ENCODE peak calls at places on chromosomes 16 and 17, in six cellular contexts. N is heart left ventricle, J is stomach, S is lower leg skin, X is sigmoid colon, D is NB4. T is an unnamed sample.

GRCh38 chr17:82392209-82392920 is 20.8 kb downstream of the UTS2R start:
- DNase-seq in D (peak), S (no peak), X (no peak), N (peak), J (no peak), T (no peak)

GRCh38 chr17:79306688-79307323 is 232.2 kb downstream of the ENGASE start:
- DNase-seq in J (peak), S (no peak), N (peak), D (no peak), X (no peak), T (no peak)

GRCh38 chr16:21946889-21947635 is 6.1 kb upstream of the UQCRC2 start:
- DNase-seq in S (no peak), N (no peak), D (no peak), J (no peak), X (no peak), T (no peak)

GRCh38 chr17:62670202-62670821 is 42.8 kb downstream of the MRC2 start:
- DNase-seq in D (no peak), J (no peak), S (no peak), N (no peak), X (peak), T (no peak)

GRCh38 chr17:18988546-18989173 is 15.9 kb downstream of the FAM83G start:
- DNase-seq in J (peak), N (no peak), S (no peak), X (no peak), D (no peak), T (no peak)

GRCh38 chr17:17440938-17441730 is 35.7 kb upstream of the MED9 start:
- DNase-seq in D (no peak), N (no peak), X (no peak), J (no peak), S (peak), T (no peak)

GRCh38 chr16:770411-770810 is 9.9 kb downstream of the MSLN start:
- DNase-seq in D (no peak), J (no peak), X (no peak), S (no peak), N (no peak), T (no peak)

GRCh38 chr16:19690196-19690595 is 27.8 kb downstream of the KNOP1 start:
- DNase-seq in J (no peak), N (no peak), D (no peak), S (no peak), X (no peak), T (no peak)

GRCh38 chr16:88456356-88457292 is 3.5 kb downstream of the ZFPM1 start:
- DNase-seq in D (no peak), X (no peak), N (no peak), J (no peak), S (no peak), T (no peak)

GRCh38 chr16:88379694-88380040 is 3.1 kb upstream of the ZNF469 start:
- DNase-seq in N (peak), S (no peak), J (no peak), X (no peak), D (no peak), T (no peak)

GRCh38 chr16:77434365-77435239 is at the start of gene ADAMTS18:
- DNase-seq in D (no peak), X (no peak), S (no peak), N (no peak), J (no peak), T (no peak)

GRCh38 chr16:77433146-77433545 is 1.7 kb downstream of the ADAMTS18 start:
- DNase-seq in D (no peak), X (no peak), N (no peak), S (no peak), J (no peak), T (no peak)

GRCh38 chr16:77432264-77432663 is 2.6 kb downstream of the ADAMTS18 start:
- DNase-seq in N (no peak), S (no peak), X (no peak), D (no peak), J (no peak), T (no peak)

GRCh38 chr16:77435240-77435819 is 496 bp upstream of the ADAMTS18 start:
- DNase-seq in N (no peak), S (no peak), D (no peak), J (no peak), X (no peak), T (no peak)

GRCh38 chr16:77434022-77434364 is 841 bp downstream of the ADAMTS18 start:
- DNase-seq in J (no peak), D (no peak), X (no peak), S (no peak), N (no peak), T (no peak)
- H3K4me3 ChIP-seq in J (no peak), D (no peak), X (no peak), S (no peak), N (no peak), T (no peak)

DNA sequence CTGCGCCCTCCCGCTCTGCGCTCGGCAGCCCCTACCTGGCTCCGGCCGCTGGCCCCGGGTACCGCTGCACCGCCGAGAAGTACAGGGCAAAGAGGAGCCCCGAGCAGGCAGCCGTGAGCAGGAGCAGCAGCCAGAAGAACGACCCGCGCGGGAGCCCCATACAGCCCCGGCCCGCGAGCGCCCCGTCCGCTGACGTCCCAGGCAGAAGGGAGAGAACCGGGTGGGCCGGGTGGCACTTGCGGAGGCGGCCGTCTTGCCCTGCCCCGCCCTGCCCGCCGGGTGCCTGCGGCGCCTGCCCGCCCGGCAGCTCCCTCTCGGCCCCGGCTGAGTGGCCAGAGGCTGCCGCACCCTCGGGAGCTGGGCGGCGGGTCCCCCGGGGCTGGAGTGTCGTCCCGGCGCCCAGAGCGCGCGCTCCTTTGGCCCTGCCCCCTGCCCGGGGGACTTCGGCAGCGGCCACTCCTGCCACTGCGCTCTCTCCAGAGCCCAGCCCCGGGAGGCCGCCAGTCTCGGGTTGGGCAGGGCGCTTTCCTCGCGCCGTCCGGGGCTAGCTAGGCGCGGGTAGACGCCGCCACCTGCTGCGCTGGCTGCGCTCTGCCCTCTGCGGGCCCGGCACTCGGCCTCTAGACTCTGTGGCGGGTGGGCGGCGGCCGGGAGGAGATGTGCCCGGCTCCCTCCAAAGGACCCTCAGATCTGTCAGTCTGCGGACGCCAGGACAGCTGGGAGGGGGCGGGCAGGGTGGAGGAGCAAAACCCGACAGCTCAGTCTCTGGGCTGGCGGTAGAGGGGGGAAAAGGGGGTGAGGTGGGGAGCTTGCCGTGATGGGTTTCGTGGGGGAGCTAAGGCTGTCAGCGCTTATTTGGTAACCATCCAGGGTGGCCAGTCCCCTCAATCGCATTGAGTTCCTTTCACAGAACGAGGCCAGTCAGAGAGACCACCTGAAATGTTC is at the start of gene ST6GALNAC2:
- DNase-seq in N (peak), D (peak), X (peak), S (peak), J (peak), T (no peak)
- TF ChIP-seq POLR2A in N (no peak), D (no peak), X (no peak), S (no peak), J (no peak), T (peak)

GRCh38 chr16:84599528-84600202 is 18.2 kb downstream of the COTL1 start:
- DNase-seq in D (peak), S (no peak), N (peak), J (peak), X (peak), T (no peak)
- H3K4me3 ChIP-seq in D (peak), S (no peak), N (peak), J (peak), X (no peak), T (no peak)

GRCh38 chr16:55326261-55326802 is 2.3 kb downstream of the IRX6 start:
- DNase-seq in N (no peak), J (no peak), D (no peak), S (no peak), X (no peak), T (no peak)

GRCh38 chr16:55323637-55324490 is at the start of gene IRX6:
- DNase-seq in X (no peak), D (no peak), N (peak), S (peak), J (no peak), T (no peak)

GRCh38 chr16:55322327-55322726 is 1.7 kb upstream of the IRX6 start:
- DNase-seq in N (no peak), S (no peak), X (no peak), D (no peak), J (no peak), T (no peak)

GRCh38 chr16:55325458-55326109 is 1.6 kb downstream of the IRX6 start:
- DNase-seq in S (no peak), N (no peak), X (no peak), J (no peak), D (no peak), T (no peak)

GRCh38 chr16:55324491-55325447 is 766 bp downstream of the IRX6 start:
- DNase-seq in N (peak), J (no peak), S (peak), D (no peak), X (no peak), T (no peak)
- TF ChIP-seq POLR2A in N (peak), J (no peak), S (peak), D (no peak), X (no peak), T (no peak)

DNA sequence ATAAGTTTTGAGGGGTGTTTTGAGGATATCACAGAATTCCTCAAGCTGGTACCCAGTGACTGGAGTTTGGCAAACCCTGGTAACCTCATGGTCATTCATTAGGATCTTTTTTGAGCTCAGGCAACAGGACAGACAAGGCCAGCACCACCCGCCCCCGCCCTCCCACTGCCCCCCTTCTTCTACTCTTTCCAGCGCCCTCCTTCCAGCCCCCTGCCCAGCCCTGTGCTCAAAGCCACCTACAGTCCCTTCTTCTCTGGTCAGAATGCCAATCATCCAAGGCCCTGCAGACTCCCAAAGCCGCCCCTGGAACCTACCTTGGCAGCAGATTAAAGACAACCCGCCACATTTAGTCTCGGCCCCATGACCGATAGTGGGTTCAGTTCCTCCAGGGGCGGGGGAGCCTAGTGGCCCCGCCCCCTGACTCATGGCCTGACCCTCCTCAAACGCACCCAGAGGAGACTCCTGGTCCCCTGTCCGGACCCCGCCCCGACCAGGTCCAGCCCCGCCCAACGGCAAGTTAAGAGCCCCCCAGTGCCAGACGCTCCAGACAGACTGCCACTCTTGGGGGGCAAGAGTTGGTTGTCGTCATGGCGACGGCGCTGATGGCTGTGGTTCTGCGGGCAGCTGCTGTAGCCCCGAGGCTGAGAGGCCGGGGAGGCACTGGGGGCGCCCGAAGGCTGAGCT is at the start of gene NAGS:
- DNase-seq in X (no peak), J (no peak), S (no peak), D (no peak), N (no peak), T (no peak)
- H3K4me3 ChIP-seq in X (peak), J (peak), S (peak), D (no peak), N (peak), T (peak)

GRCh38 chr16:3038896-3039295 is 2.2 kb upstream of the BICDL2 start:
- DNase-seq in D (no peak), X (no peak), N (no peak), S (no peak), J (no peak), T (no peak)
- TF ChIP-seq POLR2A in D (no peak), X (no peak), N (no peak), S (no peak), J (no peak), T (no peak)

GRCh38 chr17:48611681-48612455 is 1.1 kb upstream of the HOXB7 start:
- DNase-seq in S (no peak), X (no peak), J (no peak), N (no peak), D (no peak), T (no peak)

GRCh38 chr17:48608921-48609505 is 1.8 kb downstream of the HOXB7 start:
- DNase-seq in S (no peak), D (no peak), N (no peak), J (no peak), X (no peak), T (no peak)

GRCh38 chr17:48609754-48610281 is 999 bp downstream of the HOXB7 start:
- DNase-seq in J (no peak), X (no peak), D (no peak), S (no peak), N (no peak), T (no peak)

GRCh38 chr17:48611213-48611612 is 396 bp upstream of the HOXB7 start:
- DNase-seq in X (no peak), J (no peak), D (no peak), N (no peak), S (no peak), T (no peak)

DNA sequence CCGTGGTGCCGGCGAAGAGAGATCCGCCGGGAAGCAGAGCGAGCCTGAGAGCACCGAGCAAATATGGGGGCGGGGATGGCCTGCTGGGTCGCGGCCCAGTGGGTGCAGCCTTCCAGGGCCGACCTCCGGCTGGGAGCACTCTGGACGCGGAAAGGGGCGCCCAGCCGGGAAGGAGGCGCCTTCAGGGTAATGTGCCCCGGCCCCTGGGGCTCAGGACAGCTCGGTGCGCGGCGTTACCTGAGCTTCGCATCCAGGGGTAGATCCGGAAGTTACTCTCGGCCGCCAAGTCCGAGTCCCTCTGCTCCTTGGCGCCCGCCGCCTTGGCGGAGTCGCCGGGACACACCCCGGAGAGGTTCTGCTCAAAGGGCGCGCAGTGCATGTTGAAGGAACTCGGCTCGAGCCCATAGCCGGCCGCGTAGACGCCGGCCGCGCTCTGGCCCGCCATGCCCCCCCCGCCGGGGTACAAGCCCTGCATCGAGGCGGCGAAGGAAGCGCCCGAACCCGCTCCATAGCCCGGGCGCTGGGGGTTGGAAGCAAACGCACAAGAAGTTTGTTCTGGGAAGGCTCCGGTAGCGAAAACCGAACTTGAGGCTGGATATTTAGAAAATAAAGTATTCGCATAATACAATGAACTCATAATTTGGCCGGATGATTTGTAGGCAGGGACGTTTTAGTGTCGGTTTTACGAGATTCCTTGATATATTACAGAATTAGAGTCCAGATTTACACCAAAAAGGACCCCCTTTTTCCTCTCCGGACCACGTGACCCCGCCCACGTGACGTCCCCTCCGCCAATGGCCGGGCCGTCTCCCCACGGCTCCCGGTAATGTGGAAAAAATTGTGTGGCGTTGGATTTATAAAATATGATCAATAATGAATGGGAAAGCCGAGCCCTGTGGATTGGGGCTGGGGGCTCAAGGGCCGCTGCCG is at the start of gene HOXB7:
- DNase-seq in S (peak), J (peak), X (peak), D (no peak), N (no peak), T (no peak)
- H3K4me3 ChIP-seq in S (peak), J (peak), X (peak), D (no peak), N (peak), T (peak)

GRCh38 chr17:50426814-50427787 is 1.1 kb downstream of the ACSF2 start:
- DNase-seq in N (no peak), D (peak), X (peak), S (no peak), J (peak), T (no peak)
- TF ChIP-seq POLR2A in N (no peak), D (no peak), X (no peak), S (no peak), J (no peak), T (peak)

GRCh38 chr16:89564476-89565255 is 4.2 kb downstream of the RPL13 start:
- DNase-seq in N (no peak), D (peak), X (no peak), J (no peak), S (no peak), T (no peak)

GRCh38 chr16:89562027-89562599 is 1.6 kb downstream of the RPL13 start:
- DNase-seq in D (peak), N (no peak), J (peak), S (no peak), X (no peak), T (no peak)

GRCh38 chr16:89563639-89564392 is 3.3 kb downstream of the RPL13 start:
- DNase-seq in D (peak), J (no peak), X (no peak), N (no peak), S (no peak), T (no peak)

GRCh38 chr16:89561195-89562026 is 929 bp downstream of the RPL13 start:
- DNase-seq in S (no peak), N (no peak), J (no peak), D (peak), X (no peak), T (no peak)

DNA sequence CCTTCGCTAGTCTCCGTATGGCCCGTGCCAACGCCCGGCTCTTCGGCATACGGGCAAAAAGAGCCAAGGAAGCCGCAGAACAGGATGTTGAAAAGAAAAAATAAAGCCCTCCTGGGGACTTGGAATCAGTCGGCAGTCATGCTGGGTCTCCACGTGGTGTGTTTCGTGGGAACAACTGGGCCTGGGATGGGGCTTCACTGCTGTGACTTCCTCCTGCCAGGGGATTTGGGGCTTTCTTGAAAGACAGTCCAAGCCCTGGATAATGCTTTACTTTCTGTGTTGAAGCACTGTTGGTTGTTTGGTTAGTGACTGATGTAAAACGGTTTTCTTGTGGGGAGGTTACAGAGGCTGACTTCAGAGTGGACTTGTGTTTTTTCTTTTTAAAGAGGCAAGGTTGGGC is 2.5 kb downstream of the RPL13 start:
- DNase-seq in D (no peak), X (no peak), N (no peak), S (no peak), J (no peak), T (no peak)
- H3K4me3 ChIP-seq in D (peak), X (no peak), N (no peak), S (no peak), J (no peak), T (no peak)

T was measured in esophagus squamous epithelium.